ENCODE peak calls at places on chromosomes 2 and 18, in four cellular contexts. One of them, this sample, is unnamed.

GRCh38 chr2:3482363-3482821 is 36.9 kb downstream of the ADI1 start:
- DNase-seq in SK-N-SH: no peak
- DNase-seq in psoas muscle: peak
- DNase-seq in neural progenitor cell: no peak
- DNase-seq in this sample: no peak

GRCh38 chr18:37548679-37549289 is 16.8 kb downstream of the CELF4 start:
- DNase-seq in SK-N-SH: peak
- DNase-seq in neural progenitor cell: no peak
- DNase-seq in psoas muscle: no peak
- DNase-seq in this sample: no peak

GRCh38 chr2:160324161-160324768 is 124.2 kb upstream of the ITGB6 start:
- DNase-seq in psoas muscle: peak
- DNase-seq in neural progenitor cell: peak
- DNase-seq in SK-N-SH: peak
- DNase-seq in this sample: no peak

GRCh38 chr2:21803550-21803949 is 679.8 kb downstream of the TDRD15 start:
- DNase-seq in SK-N-SH: no peak
- DNase-seq in psoas muscle: no peak
- DNase-seq in neural progenitor cell: no peak
- DNase-seq in this sample: no peak

GRCh38 chr2:182503886-182504285 is 77.0 kb upstream of the PDE1A start:
- DNase-seq in psoas muscle: no peak
- DNase-seq in SK-N-SH: no peak
- DNase-seq in neural progenitor cell: no peak
- DNase-seq in this sample: no peak

GRCh38 chr2:20590704-20591515 is 60.0 kb downstream of the HS1BP3 start:
- DNase-seq in SK-N-SH: peak
- DNase-seq in psoas muscle: peak
- DNase-seq in neural progenitor cell: no peak
- DNase-seq in this sample: no peak

GRCh38 chr2:236129935-236130334 is 38.3 kb downstream of the GBX2 start:
- DNase-seq in psoas muscle: no peak
- DNase-seq in neural progenitor cell: no peak
- DNase-seq in SK-N-SH: no peak
- DNase-seq in this sample: no peak

GRCh38 chr2:128506534-128506933 is 187.9 kb upstream of the HS6ST1 start:
- DNase-seq in psoas muscle: no peak
- DNase-seq in neural progenitor cell: no peak
- DNase-seq in SK-N-SH: no peak
- DNase-seq in this sample: no peak

GRCh38 chr18:58690259-58690658 is 19.0 kb downstream of the MALT1 start:
- DNase-seq in SK-N-SH: no peak
- DNase-seq in psoas muscle: no peak
- DNase-seq in neural progenitor cell: no peak
- DNase-seq in this sample: no peak

GRCh38 chr2:69224495-69224803 is 162.6 kb downstream of the GFPT1 start:
- DNase-seq in neural progenitor cell: no peak
- DNase-seq in SK-N-SH: no peak
- DNase-seq in psoas muscle: no peak
- DNase-seq in this sample: no peak

DNA sequence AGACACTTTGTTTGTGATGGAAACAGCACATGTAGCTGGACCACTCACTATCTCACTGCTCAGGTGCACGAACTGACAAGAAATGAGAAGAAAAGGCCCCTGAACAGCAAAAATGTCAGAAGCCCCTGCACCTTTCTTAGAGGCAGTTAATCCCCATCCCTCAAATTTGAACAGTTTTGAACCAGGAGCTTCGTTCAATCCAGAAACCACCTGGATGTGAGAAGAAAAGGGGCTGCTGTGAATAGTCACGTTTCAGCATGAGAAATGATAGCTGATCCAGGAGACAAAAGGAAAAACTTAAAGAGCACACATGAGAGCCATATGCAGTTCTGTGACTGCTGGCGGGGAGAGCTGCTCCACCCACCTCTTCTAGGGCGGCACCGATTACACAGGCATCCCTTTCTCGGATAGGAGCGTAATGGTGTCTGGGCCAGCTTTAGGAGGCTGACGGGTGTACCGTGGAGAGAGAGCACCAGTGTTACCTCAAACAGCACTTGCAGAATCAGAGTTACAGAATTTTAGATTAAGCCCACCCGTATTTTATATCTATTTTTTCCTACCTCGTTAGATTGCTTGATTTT is 117.0 kb upstream of the EML6 start:
- DNase-seq in psoas muscle: no peak
- DNase-seq in neural progenitor cell: no peak
- DNase-seq in SK-N-SH: no peak
- DNase-seq in this sample: no peak
- H3K27ac ChIP-seq in psoas muscle: no peak
- H3K27ac ChIP-seq in neural progenitor cell: no peak
- H3K27ac ChIP-seq in SK-N-SH: no peak
- H3K27ac ChIP-seq in this sample: no peak

GRCh38 chr2:151691621-151692020 is 42.7 kb downstream of the NEB start:
- DNase-seq in SK-N-SH: no peak
- DNase-seq in psoas muscle: no peak
- DNase-seq in neural progenitor cell: no peak
- DNase-seq in this sample: no peak

DNA sequence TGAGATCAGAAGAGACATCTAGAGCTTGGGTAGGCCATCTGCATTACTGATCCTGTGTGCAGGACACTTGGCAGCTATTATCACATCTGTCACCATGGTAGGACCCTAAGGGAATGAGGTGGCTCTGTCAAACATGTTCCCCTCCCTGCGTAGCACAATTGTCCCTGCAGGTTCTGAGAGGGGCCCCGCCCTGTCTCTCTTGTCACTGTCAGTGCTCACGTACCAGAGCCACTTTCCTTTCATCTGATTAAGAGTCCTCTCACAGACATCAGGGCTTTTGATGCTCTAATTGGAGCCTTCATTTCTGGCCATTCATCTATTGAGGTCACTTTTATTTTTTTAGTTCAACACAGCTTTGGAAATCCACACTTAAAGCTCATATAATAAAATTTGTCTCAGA is 38.5 kb downstream of the NEB start:
- DNase-seq in SK-N-SH: no peak
- DNase-seq in neural progenitor cell: no peak
- DNase-seq in psoas muscle: no peak
- DNase-seq in this sample: no peak
- H3K27ac ChIP-seq in SK-N-SH: no peak
- H3K27ac ChIP-seq in neural progenitor cell: no peak
- H3K27ac ChIP-seq in psoas muscle: no peak
- H3K27ac ChIP-seq in this sample: no peak

GRCh38 chr2:177396630-177397460 is 4.3 kb downstream of the AGPS start:
- DNase-seq in SK-N-SH: no peak
- DNase-seq in psoas muscle: no peak
- DNase-seq in neural progenitor cell: no peak
- DNase-seq in this sample: no peak
- H3K27ac ChIP-seq in SK-N-SH: peak
- H3K27ac ChIP-seq in psoas muscle: peak
- H3K27ac ChIP-seq in neural progenitor cell: no peak
- H3K27ac ChIP-seq in this sample: no peak

GRCh38 chr2:162118166-162119031 is 33.6 kb downstream of the GCG start:
- DNase-seq in psoas muscle: no peak
- DNase-seq in neural progenitor cell: no peak
- DNase-seq in SK-N-SH: no peak
- DNase-seq in this sample: no peak
- H3K27ac ChIP-seq in psoas muscle: no peak
- H3K27ac ChIP-seq in neural progenitor cell: no peak
- H3K27ac ChIP-seq in SK-N-SH: peak
- H3K27ac ChIP-seq in this sample: no peak